ENCODE peak calls at places on chromosomes 13 and 19, in five cellular contexts. N, Q, L, H and C are unnamed samples.

GRCh38 chr13:32314271-32314967 is 744 bp downstream of the ZAR1L start:
- DNase-seq in N (no peak), Q (no peak), L (no peak), H (no peak), C (no peak)

GRCh38 chr19:34067861-34068271 is 104.4 kb upstream of the LSM14A start:
- DNase-seq in N (peak), Q (no peak), L (peak), H (peak), C (no peak)

GRCh38 chr13:94914829-94915228 is 202.5 kb upstream of the SOX21 start:
- DNase-seq in N (no peak), Q (no peak), L (no peak), H (no peak), C (no peak)

GRCh38 chr19:45976180-45976579 is 2.5 kb upstream of the NOVA2 start:
- DNase-seq in N (no peak), Q (no peak), L (no peak), H (no peak), C (no peak)

GRCh38 chr19:15154002-15154612 is 46.7 kb downstream of the NOTCH3 start:
- DNase-seq in N (peak), Q (no peak), L (peak), H (peak), C (no peak)

GRCh38 chr13:80586356-80586755 is 245.4 kb upstream of the SPRY2 start:
- DNase-seq in N (no peak), Q (no peak), L (no peak), H (no peak), C (no peak)

GRCh38 chr19:15390814-15391213 is 11.2 kb upstream of the AKAP8 start:
- DNase-seq in N (no peak), Q (no peak), L (no peak), H (no peak), C (no peak)

GRCh38 chr13:108214511-108215383 is 589 bp downstream of the LIG4 start:
- DNase-seq in N (no peak), Q (no peak), L (no peak), H (peak), C (no peak)

GRCh38 chr13:67117010-67117550 is 113.1 kb downstream of the PCDH9 start:
- DNase-seq in N (no peak), Q (no peak), L (no peak), H (no peak), C (no peak)

GRCh38 chr19:42657551-42657950 is 62.8 kb upstream of the CEACAM8 start:
- DNase-seq in N (no peak), Q (peak), L (peak), H (no peak), C (no peak)

GRCh38 chr19:21750586-21751128 is 16.7 kb downstream of the ZNF100 start:
- DNase-seq in N (no peak), Q (no peak), L (no peak), H (no peak), C (no peak)

GRCh38 chr13:70380809-70381208 is 272.6 kb upstream of the KLHL1 start:
- DNase-seq in N (no peak), Q (no peak), L (no peak), H (no peak), C (no peak)

GRCh38 chr19:46489445-46490272 is 6.0 kb downstream of the PNMA8B start:
- DNase-seq in N (no peak), Q (no peak), L (peak), H (peak), C (no peak)

GRCh38 chr19:46288896-46289588 is 7.8 kb upstream of the HIF3A start:
- DNase-seq in N (peak), Q (peak), L (peak), H (peak), C (no peak)